ENCODE peak calls at places on chromosomes 2 and 18, in six cellular contexts. One of them, this sample, is unnamed.

GRCh38 chr2:127560929-127561275 is 25.4 kb downstream of the MYO7B start:
- DNase-seq in fibroblast of mammary gland: peak
- DNase-seq in HFFc6: no peak
- DNase-seq in IMR-90: peak
- DNase-seq in transverse colon: no peak
- DNase-seq in lower lobe of right lung: no peak
- DNase-seq in this sample: no peak

GRCh38 chr2:16620590-16620989 is 45.0 kb downstream of the CYRIA start:
- DNase-seq in fibroblast of mammary gland: no peak
- DNase-seq in HFFc6: no peak
- DNase-seq in IMR-90: no peak
- DNase-seq in transverse colon: no peak
- DNase-seq in lower lobe of right lung: no peak
- DNase-seq in this sample: no peak

GRCh38 chr2:239561448-239562001 is 160.7 kb upstream of the HDAC4 start:
- DNase-seq in fibroblast of mammary gland: peak
- DNase-seq in HFFc6: no peak
- DNase-seq in IMR-90: no peak
- DNase-seq in transverse colon: peak
- DNase-seq in lower lobe of right lung: no peak
- DNase-seq in this sample: no peak

GRCh38 chr2:68767031-68767961 is 32.7 kb downstream of the ARHGAP25 start:
- DNase-seq in fibroblast of mammary gland: no peak
- DNase-seq in HFFc6: no peak
- DNase-seq in IMR-90: no peak
- DNase-seq in transverse colon: peak
- DNase-seq in lower lobe of right lung: no peak
- DNase-seq in this sample: no peak

GRCh38 chr2:200784215-200784614 is 27.5 kb upstream of the BZW1 start:
- DNase-seq in fibroblast of mammary gland: peak
- DNase-seq in HFFc6: no peak
- DNase-seq in IMR-90: no peak
- DNase-seq in transverse colon: no peak
- DNase-seq in lower lobe of right lung: no peak
- DNase-seq in this sample: no peak

GRCh38 chr2:227539465-227539956 is 59.2 kb upstream of the SCYGR2 start:
- DNase-seq in fibroblast of mammary gland: no peak
- DNase-seq in HFFc6: no peak
- DNase-seq in IMR-90: no peak
- DNase-seq in transverse colon: no peak
- DNase-seq in lower lobe of right lung: no peak
- DNase-seq in this sample: no peak

GRCh38 chr2:144587306-144587705 is 67.4 kb upstream of the ZEB2 start:
- DNase-seq in fibroblast of mammary gland: no peak
- DNase-seq in HFFc6: no peak
- DNase-seq in IMR-90: no peak
- DNase-seq in transverse colon: no peak
- DNase-seq in lower lobe of right lung: no peak
- DNase-seq in this sample: no peak

GRCh38 chr2:188776634-188777033 is 197.5 kb upstream of the COL3A1 start:
- DNase-seq in fibroblast of mammary gland: peak
- DNase-seq in HFFc6: peak
- DNase-seq in IMR-90: peak
- DNase-seq in transverse colon: no peak
- DNase-seq in lower lobe of right lung: no peak
- DNase-seq in this sample: no peak

GRCh38 chr2:70202236-70202806 is 11.5 kb upstream of the C2orf42 start:
- DNase-seq in fibroblast of mammary gland: no peak
- DNase-seq in HFFc6: no peak
- DNase-seq in IMR-90: no peak
- DNase-seq in transverse colon: no peak
- DNase-seq in lower lobe of right lung: no peak
- DNase-seq in this sample: no peak

GRCh38 chr2:73827018-73827417 is 1.7 kb upstream of the STAMBP start:
- DNase-seq in fibroblast of mammary gland: peak
- DNase-seq in HFFc6: peak
- DNase-seq in IMR-90: peak
- DNase-seq in transverse colon: no peak
- DNase-seq in lower lobe of right lung: no peak
- DNase-seq in this sample: no peak
- TF ChIP-seq CTCF in fibroblast of mammary gland: peak
- TF ChIP-seq CTCF in HFFc6: peak
- TF ChIP-seq CTCF in IMR-90: peak
- TF ChIP-seq CTCF in transverse colon: peak
- TF ChIP-seq CTCF in lower lobe of right lung: no peak
- TF ChIP-seq CTCF in this sample: no peak

GRCh38 chr18:80154293-80154692 is 45.2 kb downstream of the ADNP2 start:
- DNase-seq in fibroblast of mammary gland: peak
- DNase-seq in HFFc6: no peak
- DNase-seq in IMR-90: peak
- DNase-seq in transverse colon: no peak
- DNase-seq in lower lobe of right lung: no peak
- DNase-seq in this sample: peak
- TF ChIP-seq CTCF in fibroblast of mammary gland: peak
- TF ChIP-seq CTCF in HFFc6: peak
- TF ChIP-seq CTCF in IMR-90: peak
- TF ChIP-seq CTCF in transverse colon: peak
- TF ChIP-seq CTCF in lower lobe of right lung: peak
- TF ChIP-seq CTCF in this sample: no peak

GRCh38 chr18:50177294-50177992 is 17.5 kb downstream of the MYO5B start:
- DNase-seq in fibroblast of mammary gland: no peak
- DNase-seq in HFFc6: no peak
- DNase-seq in IMR-90: no peak
- DNase-seq in transverse colon: peak
- DNase-seq in lower lobe of right lung: no peak
- DNase-seq in this sample: no peak
- TF ChIP-seq CTCF in fibroblast of mammary gland: no peak
- TF ChIP-seq CTCF in HFFc6: no peak
- TF ChIP-seq CTCF in IMR-90: no peak
- TF ChIP-seq CTCF in transverse colon: no peak
- TF ChIP-seq CTCF in lower lobe of right lung: no peak
- TF ChIP-seq CTCF in this sample: no peak

GRCh38 chr2:105580870-105581567 is 163.7 kb upstream of the NCK2 start:
- DNase-seq in fibroblast of mammary gland: no peak
- DNase-seq in HFFc6: no peak
- DNase-seq in IMR-90: no peak
- DNase-seq in transverse colon: no peak
- DNase-seq in lower lobe of right lung: no peak
- DNase-seq in this sample: no peak
- TF ChIP-seq CTCF in fibroblast of mammary gland: no peak
- TF ChIP-seq CTCF in HFFc6: no peak
- TF ChIP-seq CTCF in IMR-90: no peak
- TF ChIP-seq CTCF in transverse colon: peak
- TF ChIP-seq CTCF in lower lobe of right lung: no peak
- TF ChIP-seq CTCF in this sample: no peak

GRCh38 chr18:49564435-49564834 is 2.6 kb downstream of the LIPG start:
- DNase-seq in fibroblast of mammary gland: no peak
- DNase-seq in HFFc6: no peak
- DNase-seq in IMR-90: no peak
- DNase-seq in transverse colon: no peak
- DNase-seq in lower lobe of right lung: no peak
- DNase-seq in this sample: no peak
- TF ChIP-seq CTCF in fibroblast of mammary gland: no peak
- TF ChIP-seq CTCF in HFFc6: no peak
- TF ChIP-seq CTCF in IMR-90: no peak
- TF ChIP-seq CTCF in transverse colon: no peak
- TF ChIP-seq CTCF in lower lobe of right lung: no peak
- TF ChIP-seq CTCF in this sample: no peak

GRCh38 chr2:160019374-160020098 is 42.9 kb downstream of the PLA2R1 start:
- DNase-seq in fibroblast of mammary gland: no peak
- DNase-seq in HFFc6: no peak
- DNase-seq in IMR-90: no peak
- DNase-seq in transverse colon: no peak
- DNase-seq in lower lobe of right lung: no peak
- DNase-seq in this sample: no peak

GRCh38 chr2:160022162-160022561 is 40.3 kb downstream of the PLA2R1 start:
- DNase-seq in fibroblast of mammary gland: peak
- DNase-seq in HFFc6: no peak
- DNase-seq in IMR-90: no peak
- DNase-seq in transverse colon: no peak
- DNase-seq in lower lobe of right lung: no peak
- DNase-seq in this sample: no peak
- TF ChIP-seq CTCF in fibroblast of mammary gland: peak
- TF ChIP-seq CTCF in HFFc6: peak
- TF ChIP-seq CTCF in IMR-90: peak
- TF ChIP-seq CTCF in transverse colon: peak
- TF ChIP-seq CTCF in lower lobe of right lung: peak
- TF ChIP-seq CTCF in this sample: no peak

GRCh38 chr18:2970762-2971659 is 41.9 kb downstream of the LPIN2 start:
- DNase-seq in fibroblast of mammary gland: no peak
- DNase-seq in HFFc6: no peak
- DNase-seq in IMR-90: peak
- DNase-seq in transverse colon: no peak
- DNase-seq in lower lobe of right lung: peak
- DNase-seq in this sample: no peak
- TF ChIP-seq CTCF in fibroblast of mammary gland: no peak
- TF ChIP-seq CTCF in HFFc6: no peak
- TF ChIP-seq CTCF in IMR-90: no peak
- TF ChIP-seq CTCF in transverse colon: no peak
- TF ChIP-seq CTCF in lower lobe of right lung: no peak
- TF ChIP-seq CTCF in this sample: no peak

GRCh38 chr2:18117592-18117991 is 239.1 kb downstream of the KCNS3 start:
- DNase-seq in fibroblast of mammary gland: peak
- DNase-seq in HFFc6: peak
- DNase-seq in IMR-90: peak
- DNase-seq in transverse colon: peak
- DNase-seq in lower lobe of right lung: peak
- DNase-seq in this sample: peak
- TF ChIP-seq CTCF in fibroblast of mammary gland: peak
- TF ChIP-seq CTCF in HFFc6: peak
- TF ChIP-seq CTCF in IMR-90: peak
- TF ChIP-seq CTCF in transverse colon: peak
- TF ChIP-seq CTCF in lower lobe of right lung: peak
- TF ChIP-seq CTCF in this sample: peak